ENCODE peak calls at places on chromosomes 11 and 22, in nine cellular contexts. L is K562; J is H9; F is IMR-90; P is cardiac muscle cell; K is naive thymus-derived CD4-positive, alpha-beta T cell; M is fibroblast of lung; Z is RWPE1; G is left ventricle myocardium inferior. V is an unnamed sample.

GRCh38 chr11:87292598-87292997 is 254.9 kb downstream of the TMEM135 start:
- DNase-seq in L (no peak), J (no peak), F (no peak), P (no peak), K (no peak), M (no peak), Z (no peak), G (no peak), V (no peak)

GRCh38 chr22:43812890-43813289 is 785 bp upstream of the EFCAB6 start:
- DNase-seq in L (no peak), J (no peak), F (no peak), P (no peak), K (no peak), M (no peak), Z (no peak), G (no peak), V (no peak)

GRCh38 chr11:73152086-73152853 is 10.2 kb upstream of the FCHSD2 start:
- DNase-seq in L (no peak), J (no peak), F (no peak), P (no peak), K (no peak), M (no peak), Z (no peak), G (no peak), V (no peak)

GRCh38 chr11:33773399-33774355 is 643 bp downstream of the FBXO3 start:
- DNase-seq in L (peak; percentile 18), J (no peak), F (peak; percentile 43), P (peak; percentile 39), K (peak; percentile 53), M (no peak), Z (peak; percentile 26), G (no peak), V (no peak)

GRCh38 chr22:48477031-48477721 is 1350.5 kb downstream of the BRD1 start:
- DNase-seq in L (no peak), J (peak; percentile 17), F (no peak), P (no peak), K (no peak), M (no peak), Z (no peak), G (peak; percentile 59), V (no peak)

GRCh38 chr11:15472405-15472799 is 357.7 kb downstream of the INSC start:
- DNase-seq in L (no peak), J (no peak), F (no peak), P (no peak), K (no peak), M (no peak), Z (no peak), G (no peak), V (no peak)

GRCh38 chr11:6737872-6738466 is 33.8 kb downstream of the OR2AG2 start:
- DNase-seq in L (peak; percentile 80), J (peak; percentile 38), F (peak; percentile 34), P (peak; percentile 61), K (peak; percentile 71), M (peak; percentile 29), Z (peak; percentile 45), G (no peak), V (no peak)

GRCh38 chr11:19795082-19795481 is 82.4 kb downstream of the NAV2 start:
- DNase-seq in L (no peak), J (no peak), F (no peak), P (no peak), K (no peak), M (no peak), Z (no peak), G (no peak), V (no peak)

GRCh38 chr11:118909619-118910308 is 16.0 kb downstream of the BCL9L start:
- DNase-seq in L (no peak), J (peak; percentile 53), F (no peak), P (no peak), K (peak; percentile 16), M (no peak), Z (no peak), G (no peak), V (no peak)

GRCh38 chr11:122422707-122423106 is 232.8 kb upstream of the UBASH3B start:
- DNase-seq in L (no peak), J (no peak), F (peak; percentile 31), P (no peak), K (no peak), M (no peak), Z (peak; percentile 76), G (no peak), V (no peak)

GRCh38 chr11:76629133-76629852 is 41.3 kb downstream of the LRRC32 start:
- DNase-seq in L (no peak), J (no peak), F (peak; percentile 75), P (no peak), K (no peak), M (peak; percentile 59), Z (no peak), G (peak; percentile 38), V (no peak)

GRCh38 chr11:66211100-66211499 is 57.3 kb upstream of the RAB1B start:
- DNase-seq in L (no peak), J (peak; percentile 12), F (no peak), P (no peak), K (no peak), M (no peak), Z (no peak), G (no peak), V (no peak)

GRCh38 chr11:66204412-66204811 is 64.0 kb upstream of the RAB1B start:
- DNase-seq in L (no peak), J (no peak), F (no peak), P (no peak), K (no peak), M (no peak), Z (no peak), G (no peak), V (no peak)

GRCh38 chr11:66203847-66204246 is 64.6 kb upstream of the RAB1B start:
- DNase-seq in L (no peak), J (no peak), F (no peak), P (no peak), K (no peak), M (no peak), Z (no peak), G (no peak), V (no peak)

DNA sequence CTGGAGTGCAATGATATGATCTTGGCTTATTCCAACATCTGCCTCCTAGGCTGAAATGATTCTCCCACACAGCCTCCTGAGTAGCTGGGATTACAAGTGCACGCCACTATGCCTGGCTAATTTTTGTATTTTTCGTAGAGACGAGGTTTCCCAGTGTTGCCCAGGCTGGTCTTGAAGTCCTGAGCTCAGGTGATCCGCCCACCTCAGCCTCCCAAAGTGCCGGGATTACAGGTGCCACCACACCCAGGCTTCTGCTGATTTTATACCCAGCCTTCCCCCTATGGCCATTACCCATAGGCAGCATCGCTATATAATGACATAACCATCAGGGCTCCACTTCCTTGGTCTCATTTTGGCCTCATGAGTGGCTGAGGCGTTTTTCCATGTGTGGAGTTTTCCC is 60.6 kb upstream of the RAB1B start:
- DNase-seq in L (no peak), J (no peak), F (no peak), P (no peak), K (no peak), M (no peak), Z (no peak), G (no peak), V (no peak)
- H3K27ac ChIP-seq in L (no peak overlapping the region), J (no peak overlapping the region), F (no peak overlapping the region), P (no peak overlapping the region), K (no peak overlapping the region), M (no peak overlapping the region), Z (no peak overlapping the region), G (no peak overlapping the region), V (no peak overlapping the region)

GRCh38 chr22:50243704-50244419 is 961 bp downstream of the TUBGCP6 start:
- DNase-seq in L (no peak), J (no peak), F (peak; percentile 16), P (no peak), K (no peak), M (no peak), Z (no peak), G (no peak), V (no peak)
- H3K27ac ChIP-seq in L (peak overlapping the region; percentile 81), J (no peak overlapping the region), F (peak overlapping the region; percentile 81), P (peak overlapping the region; percentile 88), K (peak overlapping the region; percentile 96), M (peak overlapping the region; percentile 88), Z (peak overlapping the region; percentile 89), G (peak overlapping the region; percentile 95), V (peak overlapping the region; percentile 77)

GRCh38 chr11:60658409-60658808 is 41.0 kb upstream of the MS4A8 start:
- DNase-seq in L (no peak), J (no peak), F (no peak), P (no peak), K (no peak), M (no peak), Z (no peak), G (no peak), V (no peak)
- H3K27ac ChIP-seq in L (no peak overlapping the region), J (no peak overlapping the region), F (no peak overlapping the region), P (no peak overlapping the region), K (no peak overlapping the region), M (no peak overlapping the region), Z (no peak overlapping the region), G (no peak overlapping the region), V (no peak overlapping the region)

DNA sequence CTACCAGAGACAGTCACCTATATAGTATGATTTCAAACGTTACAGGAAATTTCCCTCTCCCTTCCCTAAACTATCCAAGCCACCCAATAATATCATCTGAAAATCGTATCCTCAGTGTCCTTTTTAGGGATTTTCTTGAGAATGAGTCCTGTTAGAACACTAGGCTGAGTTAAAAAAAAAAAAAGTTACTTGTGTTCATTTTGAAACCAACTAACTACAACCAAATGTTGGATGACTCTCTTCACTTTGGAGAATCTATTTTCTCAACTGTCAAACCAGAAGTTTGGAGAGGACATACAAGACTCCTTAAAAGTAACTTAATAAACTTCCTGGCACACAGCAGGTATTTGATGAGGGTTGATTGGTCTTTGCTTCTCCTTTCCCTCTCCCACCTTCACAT is 183.2 kb upstream of the SESN3 start:
- DNase-seq in L (no peak), J (no peak), F (no peak), P (no peak), K (no peak), M (no peak), Z (no peak), G (no peak), V (no peak)
- H3K27ac ChIP-seq in L (no peak overlapping the region), J (no peak overlapping the region), F (no peak overlapping the region), P (no peak overlapping the region), K (no peak overlapping the region), M (no peak overlapping the region), Z (no peak overlapping the region), G (no peak overlapping the region), V (no peak overlapping the region)

V was measured in AG04450.